ENCODE peak calls at places on chromosomes 5 and 9, in nine cellular contexts. V is CD4-positive, alpha-beta memory T cell; Z is lung; K is cardiac muscle cell; I is ovary; U is kidney; L is BE2C; D is CD4-positive, CD25-positive, alpha-beta regulatory T cell; A is upper lobe of right lung. C is an unnamed sample.

GRCh38 chr5:126054593-126055347 is 368.4 kb upstream of the GRAMD2B start:
- DNase-seq in K (no peak), A (no peak), L (peak; percentile 61), Z (no peak), V (no peak), I (no peak), D (no peak), U (no peak), C (no peak)

GRCh38 chr5:116778015-116778414 is 203.4 kb upstream of the SEMA6A start:
- DNase-seq in K (no peak), I (no peak), U (no peak), V (no peak), D (no peak), L (no peak), A (no peak), Z (no peak), C (no peak)

GRCh38 chr5:78242001-78242400 is 52.5 kb downstream of the AP3B1 start:
- DNase-seq in Z (no peak), A (no peak), V (no peak), U (no peak), L (no peak), I (no peak), K (no peak), D (no peak), C (no peak)

GRCh38 chr5:135236951-135237791 is 161.9 kb downstream of the MACROH2A1 start:
- DNase-seq in L (peak; percentile 15), K (no peak), D (no peak), A (peak; percentile 42), U (peak; percentile 58), I (peak; percentile 2), V (no peak), Z (no peak), C (peak; percentile 54)

GRCh38 chr5:56699588-56699987 is 115.8 kb upstream of the MAP3K1 start:
- DNase-seq in I (no peak), L (no peak), Z (no peak), A (no peak), U (no peak), V (no peak), K (no peak), D (no peak), C (no peak)

GRCh38 chr9:120905794-120906248 is 20.8 kb downstream of the TRAF1 start:
- DNase-seq in L (no peak), I (no peak), V (no peak), K (no peak), Z (no peak), A (no peak), D (no peak), U (no peak), C (no peak)

GRCh38 chr9:122213589-122214413 is 15.0 kb downstream of the LHX6 start:
- DNase-seq in L (peak; percentile 95), D (peak; percentile 20), V (peak; percentile 33), U (peak; percentile 77), Z (no peak), I (peak; percentile 48), A (peak; percentile 63), K (no peak), C (no peak)

GRCh38 chr5:126030698-126031097 is 392.5 kb upstream of the GRAMD2B start:
- DNase-seq in I (no peak), U (no peak), L (no peak), A (no peak), K (peak; percentile 60), Z (no peak), D (no peak), V (no peak), C (no peak)

GRCh38 chr5:41519801-41520200 is 9.4 kb upstream of the PLCXD3 start:
- DNase-seq in V (no peak), K (peak; percentile 29), A (no peak), U (no peak), L (no peak), D (no peak), Z (no peak), I (no peak), C (no peak)

GRCh38 chr5:90529939-90530677 is 724 bp upstream of the LYSMD3 start:
- DNase-seq in V (no peak), A (no peak), K (peak; percentile 85), I (peak; percentile 66), D (peak; percentile 91), U (no peak), Z (peak; percentile 74), L (peak; percentile 73), C (peak; percentile 75)

GRCh38 chr9:112555844-112556482 is 69.3 kb downstream of the KIAA1958 start:
- DNase-seq in U (no peak), I (no peak), Z (no peak), V (no peak), A (no peak), D (no peak), L (no peak), K (no peak), C (no peak)

GRCh38 chr9:112558978-112559377 is 72.4 kb downstream of the KIAA1958 start:
- DNase-seq in Z (no peak), U (no peak), V (no peak), I (no peak), D (no peak), L (no peak), A (no peak), K (no peak), C (no peak)

GRCh38 chr9:112556497-112557085 is 70.0 kb downstream of the KIAA1958 start:
- DNase-seq in D (no peak), K (peak; percentile 9), I (no peak), U (no peak), Z (no peak), A (no peak), L (no peak), V (no peak), C (no peak)

GRCh38 chr9:112559629-112560413 is 73.2 kb downstream of the KIAA1958 start:
- DNase-seq in U (no peak), I (no peak), L (no peak), K (no peak), Z (no peak), V (no peak), A (no peak), D (no peak), C (no peak)

DNA sequence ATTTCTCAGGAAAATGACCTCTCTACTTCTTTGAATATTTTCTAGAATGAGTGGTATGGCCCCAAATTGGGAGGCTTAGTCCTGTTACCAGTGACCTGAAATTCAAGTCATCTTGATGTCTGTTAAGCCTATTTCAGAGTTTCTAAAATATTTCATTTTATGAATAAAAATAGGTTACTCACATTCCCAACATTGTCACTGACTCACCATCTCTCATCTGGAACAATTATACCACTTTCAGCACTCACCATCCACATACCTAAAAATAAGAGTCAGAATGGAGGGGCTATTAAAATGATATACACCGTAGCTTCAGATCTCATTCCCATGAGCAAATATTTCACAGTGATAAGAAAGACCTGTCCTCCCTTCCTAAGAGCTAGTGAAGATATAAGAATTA is 71.8 kb downstream of the KIAA1958 start:
- DNase-seq in D (no peak), K (no peak), V (no peak), A (no peak), L (no peak), I (no peak), Z (no peak), U (no peak), C (no peak)
- H3K4me3 ChIP-seq in D (no peak overlapping the region), K (no peak overlapping the region), V (no peak overlapping the region), A (no peak overlapping the region), L (no peak overlapping the region), I (no peak overlapping the region), Z (no peak overlapping the region), U (no peak overlapping the region), C (no peak overlapping the region)

GRCh38 chr5:14260637-14261036 is 117.5 kb downstream of the TRIO start:
- DNase-seq in L (no peak), K (no peak), U (no peak), D (no peak), Z (no peak), I (no peak), A (no peak), V (no peak), C (no peak)
- H3K4me1 ChIP-seq in L (peaks cover 18% of the 10 kb centered on the region), K (peaks cover 18% of the 10 kb centered on the region), U (peaks cover 9% of the 10 kb centered on the region), D (no peaks in the 10 kb centered on the region), Z (peaks cover 15% of the 10 kb centered on the region), I (peaks cover 18% of the 10 kb centered on the region), A (peaks cover 37% of the 10 kb centered on the region), V (peaks cover 7% of the 10 kb centered on the region), C (peaks cover 31% of the 10 kb centered on the region)

DNA sequence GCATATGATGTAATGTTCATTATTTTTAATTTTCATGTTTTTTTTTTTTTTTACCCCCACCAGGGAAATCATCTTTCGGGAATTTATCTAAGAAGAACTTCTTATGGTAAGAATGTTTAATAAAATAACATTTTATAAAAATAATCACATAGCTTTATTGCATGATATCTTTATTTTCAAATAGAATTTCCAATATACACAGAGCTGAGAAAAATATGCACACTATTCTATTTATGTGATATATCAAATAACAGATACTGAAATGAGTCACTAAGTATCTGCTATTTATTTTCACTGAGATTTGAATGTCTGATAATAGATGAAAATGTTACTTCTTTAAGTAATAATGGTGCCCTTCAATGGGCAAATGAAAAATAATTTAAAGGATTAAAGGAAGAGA is 1217.3 kb downstream of the MAT2B start:
- DNase-seq in A (no peak), Z (no peak), D (no peak), U (no peak), L (no peak), I (no peak), V (no peak), K (no peak), C (no peak)
- H3K9me3 ChIP-seq in A (no peaks in the 10 kb centered on the region), Z (no peaks in the 10 kb centered on the region), D (peaks cover 6% of the 10 kb centered on the region), U (no peaks in the 10 kb centered on the region), L (no peaks in the 10 kb centered on the region), I (no peaks in the 10 kb centered on the region), V (no peaks in the 10 kb centered on the region), K (no peaks in the 10 kb centered on the region), C (no peaks in the 10 kb centered on the region)

DNA sequence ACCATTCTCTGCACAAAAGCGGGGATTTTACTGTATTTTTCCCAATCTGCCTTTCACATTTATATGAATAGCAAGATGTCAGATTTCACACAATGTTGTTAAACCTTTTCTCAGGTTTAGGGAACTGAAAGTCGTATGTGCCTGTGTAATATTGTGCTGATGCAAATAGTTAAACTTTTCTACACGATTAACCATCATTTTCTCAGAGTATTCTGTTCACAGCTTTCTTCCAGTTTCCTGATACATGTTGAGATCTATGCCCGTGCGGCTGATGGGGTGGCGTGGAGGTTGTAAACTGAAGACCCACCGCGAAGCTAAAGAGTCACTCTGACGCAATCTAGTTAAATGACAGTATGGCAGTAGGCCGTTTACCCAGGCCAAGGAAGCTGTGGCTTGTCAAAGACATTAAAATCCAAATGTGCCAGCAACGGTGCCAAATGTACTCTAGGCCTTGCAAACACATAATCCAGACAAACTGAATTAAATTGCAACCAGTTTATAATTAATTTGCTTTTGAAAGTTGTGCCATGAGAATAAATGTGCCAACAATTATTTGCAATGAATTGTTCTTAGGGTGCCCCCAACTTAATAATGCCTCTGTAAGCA is 145.7 kb downstream of the EBF1 start:
- DNase-seq in D (no peak), U (no peak), A (no peak), V (no peak), Z (no peak), L (no peak), I (no peak), K (no peak), C (no peak)
- H3K4me3 ChIP-seq in D (no peak overlapping the region), U (no peak overlapping the region), A (no peak overlapping the region), V (no peak overlapping the region), Z (no peak overlapping the region), L (no peak overlapping the region), I (no peak overlapping the region), K (no peak overlapping the region), C (no peak overlapping the region)

C was measured in right atrium auricular region.